ENCODE peak calls at places on chromosomes 16 and 17, in six cellular contexts. K is K562, C is IMR-90, X is A549, T is HepG2, Q is GM12878. Z is an unnamed sample.

GRCh38 chr17:77454560-77455095 is 313.9 kb downstream of the SEC14L1 start:
- DNase-seq in K (no peak), C (no peak), X (no peak), T (peak), Q (no peak), Z (no peak)

GRCh38 chr17:77598241-77598620 is 360.3 kb upstream of the TNRC6C start:
- DNase-seq in K (no peak), C (no peak), X (no peak), T (no peak), Q (no peak), Z (no peak)

GRCh38 chr16:35431829-35432663 is 1972.6 kb downstream of the TP53TG3F start:
- DNase-seq in K (peak), C (no peak), X (peak), T (no peak), Q (no peak), Z (peak)

GRCh38 chr16:72426416-72426815 is 254.5 kb upstream of the PMFBP1 start:
- DNase-seq in K (no peak), C (no peak), X (no peak), T (no peak), Q (no peak), Z (no peak)

GRCh38 chr17:48871035-48871550 is 21.5 kb upstream of the ATP5MC1 start:
- DNase-seq in K (no peak), C (no peak), X (no peak), T (no peak), Q (no peak), Z (no peak)

GRCh38 chr17:44901323-44901965 is 2.2 kb upstream of the EFTUD2 start:
- DNase-seq in K (no peak), C (peak), X (peak), T (no peak), Q (no peak), Z (no peak)

GRCh38 chr16:2023098-2023925 is 3.4 kb upstream of the NHERF2 start:
- DNase-seq in K (peak), C (peak), X (peak), T (peak), Q (peak), Z (peak)

GRCh38 chr17:45246861-45247428 is 14.9 kb downstream of the SPATA32 start:
- DNase-seq in K (peak), C (peak), X (peak), T (no peak), Q (no peak), Z (peak)

GRCh38 chr16:53872248-53873221 is 168.6 kb downstream of the FTO start:
- DNase-seq in K (no peak), C (peak), X (no peak), T (no peak), Q (no peak), Z (no peak)

GRCh38 chr17:71331754-71332153 is 789.1 kb upstream of the SOX9 start:
- DNase-seq in K (no peak), C (no peak), X (no peak), T (no peak), Q (no peak), Z (no peak)

GRCh38 chr17:72887917-72888316 is 204.6 kb downstream of the SLC39A11 start:
- DNase-seq in K (no peak), C (peak), X (no peak), T (no peak), Q (no peak), Z (no peak)

GRCh38 chr17:79812969-79813825 is 16.3 kb upstream of the CBX8 start:
- DNase-seq in K (peak), C (no peak), X (no peak), T (no peak), Q (no peak), Z (peak)

GRCh38 chr17:6070280-6070894 is at the start of gene WSCD1:
- DNase-seq in K (no peak), C (no peak), X (peak), T (no peak), Q (no peak), Z (peak)

GRCh38 chr17:1907818-1908698 is 78.3 kb downstream of the RPA1 start:
- DNase-seq in K (no peak), C (peak), X (no peak), T (no peak), Q (no peak), Z (no peak)

GRCh38 chr17:74842146-74842598 is 17.5 kb downstream of the GRIN2C start:
- DNase-seq in K (no peak), C (no peak), X (no peak), T (no peak), Q (no peak), Z (no peak)

GRCh38 chr16:28503470-28504259 is 3.0 kb downstream of the IL27 start:
- DNase-seq in K (peak), C (no peak), X (no peak), T (no peak), Q (no peak), Z (no peak)

GRCh38 chr17:44187131-44187899 is 543 bp downstream of the TMUB2 start:
- DNase-seq in K (peak), C (peak), X (no peak), T (no peak), Q (no peak), Z (no peak)

GRCh38 chr16:69921125-69921524 is 30.0 kb upstream of the CLEC18A start:
- DNase-seq in K (no peak), C (peak), X (no peak), T (no peak), Q (no peak), Z (no peak)

GRCh38 chr17:67995568-67996191 is 589 bp downstream of the C17orf58 start:
- DNase-seq in K (no peak), C (no peak), X (no peak), T (no peak), Q (no peak), Z (no peak)

GRCh38 chr16:55499281-55499680 is 9.6 kb upstream of the LPCAT2 start:
- DNase-seq in K (no peak), C (no peak), X (no peak), T (no peak), Q (no peak), Z (peak)

GRCh38 chr17:72386619-72387237 is 265.9 kb downstream of the SOX9 start:
- DNase-seq in K (no peak), C (no peak), X (peak), T (peak), Q (no peak), Z (no peak)

GRCh38 chr16:57889522-57889921 is 81.4 kb downstream of the CNGB1 start:
- DNase-seq in K (no peak), C (no peak), X (no peak), T (no peak), Q (no peak), Z (no peak)

GRCh38 chr16:66908116-66908515 is 10.6 kb downstream of the CDH16 start:
- DNase-seq in K (no peak), C (no peak), X (no peak), T (no peak), Q (no peak), Z (no peak)

GRCh38 chr17:68509151-68510057 is 2.8 kb upstream of the PRKAR1A start:
- DNase-seq in K (no peak), C (no peak), X (no peak), T (peak), Q (no peak), Z (no peak)

GRCh38 chr17:74814453-74814852 is 38.3 kb upstream of the NAT9 start:
- DNase-seq in K (no peak), C (no peak), X (no peak), T (no peak), Q (no peak), Z (no peak)

GRCh38 chr17:34998205-34998604 is 17.9 kb downstream of the LIG3 start:
- DNase-seq in K (peak), C (peak), X (peak), T (peak), Q (peak), Z (peak)

GRCh38 chr17:79942591-79943353 is 92.9 kb downstream of the TBC1D16 start:
- DNase-seq in K (no peak), C (peak), X (no peak), T (no peak), Q (no peak), Z (no peak)

GRCh38 chr16:60310836-60311445 is 1576.8 kb upstream of the GOT2 start:
- DNase-seq in K (no peak), C (no peak), X (no peak), T (no peak), Q (no peak), Z (no peak)

GRCh38 chr17:32498362-32498761 is 11.6 kb downstream of the CDK5R1 start:
- DNase-seq in K (no peak), C (no peak), X (no peak), T (no peak), Q (no peak), Z (peak)

GRCh38 chr16:75319513-75320401 is 68.3 kb upstream of the BCAR1 start:
- DNase-seq in K (no peak), C (peak), X (no peak), T (no peak), Q (peak), Z (no peak)

GRCh38 chr16:9192746-9193145 is 101.3 kb downstream of the HAPSTR1 start:
- DNase-seq in K (no peak), C (no peak), X (no peak), T (no peak), Q (no peak), Z (no peak)

GRCh38 chr17:27577124-27577761 is 53.7 kb upstream of the LGALS9 start:
- DNase-seq in K (peak), C (peak), X (no peak), T (no peak), Q (no peak), Z (no peak)

GRCh38 chr17:51164911-51165679 is 1.1 kb upstream of the NME2 start:
- DNase-seq in K (no peak), C (no peak), X (peak), T (peak), Q (no peak), Z (no peak)

GRCh38 chr17:36506249-36506826 is 19.9 kb downstream of the ZNHIT3 start:
- DNase-seq in K (no peak), C (no peak), X (no peak), T (peak), Q (no peak), Z (no peak)

GRCh38 chr17:72445055-72445991 is 324.5 kb downstream of the SOX9 start:
- DNase-seq in K (no peak), C (no peak), X (peak), T (peak), Q (no peak), Z (no peak)

GRCh38 chr16:46789499-46790414 is 41.2 kb downstream of the C16orf87 start:
- DNase-seq in K (peak), C (peak), X (peak), T (peak), Q (peak), Z (peak)

GRCh38 chr17:76153640-76154039 is 12.6 kb upstream of the FOXJ1 start:
- DNase-seq in K (no peak), C (peak), X (no peak), T (peak), Q (no peak), Z (no peak)
- TF ChIP-seq BHLHE40 in K (no peak), C (no peak), X (no peak), T (no peak), Q (no peak), Z (no peak)

GRCh38 chr17:64148017-64148631 is 18.2 kb upstream of the ERN1 start:
- DNase-seq in K (no peak), C (no peak), X (peak), T (peak), Q (no peak), Z (no peak)

GRCh38 chr17:64145460-64145750 is 15.5 kb upstream of the ERN1 start:
- DNase-seq in K (no peak), C (no peak), X (no peak), T (no peak), Q (no peak), Z (no peak)

GRCh38 chr17:64147110-64148016 is 17.4 kb upstream of the ERN1 start:
- DNase-seq in K (peak), C (no peak), X (peak), T (peak), Q (no peak), Z (no peak)

GRCh38 chr17:64145751-64146417 is 15.9 kb upstream of the ERN1 start:
- DNase-seq in K (peak), C (peak), X (peak), T (peak), Q (peak), Z (peak)

GRCh38 chr17:64146418-64147109 is 16.6 kb upstream of the ERN1 start:
- DNase-seq in K (peak), C (peak), X (peak), T (peak), Q (no peak), Z (no peak)
- TF ChIP-seq BHLHE40 in K (no peak), C (no peak), X (no peak), T (peak), Q (no peak), Z (no peak)

DNA sequence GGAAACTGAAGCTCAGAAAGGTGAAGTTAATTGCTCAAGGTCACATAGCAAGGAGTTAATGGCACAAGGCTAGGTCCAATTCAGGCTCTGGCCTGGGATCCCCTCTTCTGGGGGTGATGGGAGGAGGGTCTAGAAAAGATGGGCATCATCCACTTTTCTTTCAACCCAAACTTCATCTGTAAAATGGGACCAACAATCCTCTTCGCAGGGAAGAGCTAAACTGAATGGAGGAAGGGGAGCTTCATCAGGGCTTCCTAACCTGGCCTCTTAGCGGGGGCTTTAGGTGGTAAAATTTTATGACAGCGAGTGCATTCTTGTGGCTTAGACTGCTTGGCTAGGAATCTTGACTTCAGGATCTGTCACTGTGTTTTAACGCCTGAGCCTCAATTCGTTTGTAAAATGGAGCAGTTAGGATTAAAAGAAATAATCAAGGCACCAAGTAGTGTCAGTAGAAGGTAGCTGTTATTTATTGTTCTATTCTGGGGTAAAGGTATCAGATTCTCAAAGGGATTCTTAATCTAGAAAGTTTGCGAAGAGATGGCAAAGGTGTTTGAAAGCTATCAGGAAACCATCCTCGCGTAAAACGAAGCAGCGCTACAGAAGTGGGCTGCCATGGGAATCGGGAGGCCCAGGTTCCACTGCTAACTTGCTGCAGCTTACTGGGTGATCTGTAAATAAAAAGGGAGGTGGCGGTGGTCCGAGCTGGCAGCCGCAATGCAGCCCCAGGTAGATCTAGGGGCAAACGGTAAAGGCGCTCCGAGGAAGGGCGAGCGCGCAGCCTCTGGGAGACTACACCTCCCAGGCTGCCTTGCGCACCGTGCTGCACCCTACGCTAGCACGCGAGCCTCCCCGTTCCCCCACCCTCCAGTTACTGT is 1.5 kb upstream of the SRCAP start:
- DNase-seq in K (peak), C (peak), X (no peak), T (no peak), Q (no peak), Z (peak)
- TF ChIP-seq BHLHE40 in K (peak), C (peak), X (no peak), T (peak), Q (peak), Z (no peak)

GRCh38 chr17:50129946-50130777 is at the start of gene SAMD14:
- DNase-seq in K (peak), C (peak), X (no peak), T (no peak), Q (no peak), Z (peak)
- TF ChIP-seq BHLHE40 in K (no peak), C (no peak), X (no peak), T (no peak), Q (peak), Z (no peak)

GRCh38 chr17:82126479-82127314 is 28.7 kb upstream of the FASN start:
- DNase-seq in K (no peak), C (no peak), X (no peak), T (no peak), Q (no peak), Z (no peak)
- TF ChIP-seq BHLHE40 in K (no peak), C (no peak), X (no peak), T (no peak), Q (no peak), Z (no peak)

GRCh38 chr16:23423496-23424049 is 29.4 kb downstream of the COG7 start:
- DNase-seq in K (no peak), C (peak), X (peak), T (peak), Q (no peak), Z (no peak)
- TF ChIP-seq BHLHE40 in K (no peak), C (peak), X (no peak), T (no peak), Q (no peak), Z (no peak)

DNA sequence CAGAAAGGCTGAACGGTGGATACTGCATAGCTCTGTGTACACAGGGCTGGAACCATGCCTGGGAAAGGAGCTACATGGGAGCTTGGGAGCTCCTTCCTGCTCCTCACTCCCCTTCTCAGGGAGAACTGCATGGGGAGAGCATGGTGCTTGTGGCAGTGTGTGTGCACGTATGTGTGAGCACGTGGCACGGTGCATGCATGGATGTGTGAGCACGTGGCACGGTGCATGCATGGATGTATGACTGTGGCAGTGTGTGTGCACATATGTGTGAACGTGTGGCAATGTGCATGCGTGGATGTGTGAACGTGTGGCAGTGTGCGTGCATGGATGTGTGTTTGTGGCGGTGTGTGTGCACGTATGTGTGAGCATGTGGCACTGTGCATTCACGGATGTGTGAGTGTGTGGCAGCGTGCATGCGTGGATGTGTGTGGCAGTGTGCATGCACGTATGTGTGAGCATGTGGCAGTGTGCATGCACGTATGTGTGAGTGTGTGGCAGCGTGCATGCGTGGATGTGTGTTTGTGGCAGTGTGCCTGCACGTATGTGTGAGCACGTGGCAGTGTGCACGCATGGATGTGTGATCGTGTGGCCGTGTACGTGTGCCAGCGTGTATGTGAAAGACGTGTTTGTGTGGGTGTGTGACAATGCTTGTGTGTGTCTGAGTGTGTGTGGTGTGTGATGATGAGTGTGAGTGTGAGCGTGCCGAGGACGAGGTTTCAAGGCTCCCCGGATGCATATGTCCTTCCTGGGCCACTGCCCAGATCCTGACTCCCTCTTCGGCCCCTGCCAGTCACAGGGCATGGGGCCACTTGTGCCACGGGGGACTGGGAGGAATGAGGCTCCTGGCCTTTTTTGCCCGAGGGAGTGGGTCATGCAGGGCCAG is 52.4 kb upstream of the JPH3 start:
- DNase-seq in K (no peak), C (no peak), X (no peak), T (no peak), Q (no peak), Z (no peak)
- TF ChIP-seq BHLHE40 in K (no peak), C (no peak), X (no peak), T (no peak), Q (no peak), Z (no peak)

DNA sequence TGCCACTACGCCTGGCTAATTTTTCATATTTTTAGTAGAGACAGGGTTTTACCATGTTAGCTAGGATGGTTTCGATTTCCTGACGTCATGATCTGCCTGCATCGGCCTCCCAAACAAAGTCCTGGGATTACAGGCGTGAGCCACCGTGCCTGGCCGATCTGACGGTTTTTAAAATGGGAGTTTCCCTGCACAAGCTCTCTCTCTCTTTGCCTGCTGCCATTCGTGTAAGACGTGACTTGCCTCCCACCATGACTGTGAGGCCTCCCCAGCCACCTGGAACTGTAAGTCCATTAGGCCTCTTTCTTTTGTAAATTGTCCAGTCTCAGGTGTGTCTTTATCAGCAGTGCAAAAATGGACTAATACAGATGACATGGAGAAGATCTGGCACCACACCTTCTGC is 4.7 kb upstream of the FLCN start:
- DNase-seq in K (no peak), C (no peak), X (no peak), T (no peak), Q (no peak), Z (no peak)
- TF ChIP-seq BHLHE40 in K (no peak), C (no peak), X (no peak), T (no peak), Q (no peak), Z (no peak)

DNA sequence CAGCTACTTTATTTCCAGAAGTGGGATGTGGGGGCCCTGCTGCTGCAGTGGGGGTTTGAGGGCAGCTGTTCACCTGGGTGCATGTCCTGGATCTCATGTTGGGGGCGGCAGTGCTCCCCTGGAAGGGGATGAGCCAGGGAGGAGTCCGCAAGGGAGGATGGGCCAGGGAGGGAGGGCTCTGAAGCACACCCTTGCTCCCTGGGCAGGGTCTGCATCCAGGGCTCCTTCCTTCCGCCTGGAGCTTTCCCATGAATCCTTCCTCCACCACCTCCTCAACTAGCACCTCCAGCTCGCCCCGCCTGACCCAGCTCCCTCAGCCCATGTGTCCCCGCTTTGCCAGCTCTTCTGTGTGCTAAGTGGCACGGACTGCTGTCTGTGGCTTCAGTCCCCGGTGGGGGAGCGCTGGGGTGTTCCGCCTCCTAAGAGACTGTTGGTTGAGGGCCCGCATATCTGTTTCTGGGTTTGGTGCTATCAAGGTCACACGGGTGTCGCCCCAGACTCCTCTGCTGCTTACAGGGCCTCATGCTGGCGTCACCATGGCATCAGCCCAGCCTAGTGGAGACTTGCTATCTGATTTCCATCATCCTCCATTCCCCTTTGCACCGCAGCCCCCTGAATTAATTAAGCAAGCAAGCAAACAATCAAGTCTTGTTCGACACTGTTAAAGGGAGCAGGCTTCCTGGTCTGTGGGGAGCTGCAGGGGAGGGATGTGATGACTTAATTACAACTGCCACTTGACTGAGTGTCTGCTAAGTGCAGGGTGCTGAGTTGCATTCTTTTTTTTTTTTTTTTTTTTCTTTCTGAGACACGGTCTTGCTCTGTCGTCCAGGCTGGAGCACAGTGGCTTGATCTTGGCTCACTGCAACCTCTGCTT is 71.8 kb downstream of the PRKCA start:
- DNase-seq in K (peak), C (no peak), X (no peak), T (no peak), Q (no peak), Z (peak)
- TF ChIP-seq BHLHE40 in K (no peak), C (no peak), X (no peak), T (no peak), Q (no peak), Z (no peak)

Z was measured in HEK293T.